ENCODE peak calls at places on chromosomes 7 and 10, in four cellular contexts. K, M, G and J are unnamed samples.

GRCh38 chr7:773622-773915 is 46.5 kb upstream of the PRKAR1B start:
- DNase-seq in K (no peak), M (no peak), G (no peak), J (no peak)

GRCh38 chr10:11798862-11799735 is 24.1 kb upstream of the PROSER2 start:
- DNase-seq in K (peak), M (no peak), G (no peak), J (peak)

GRCh38 chr7:128821724-128822123 is 8.5 kb upstream of the FLNC start:
- DNase-seq in K (no peak), M (no peak), G (no peak), J (no peak)

GRCh38 chr10:123517376-123517775 is 148.8 kb upstream of the GPR26 start:
- DNase-seq in K (no peak), M (no peak), G (no peak), J (no peak)

GRCh38 chr7:83520706-83521105 is 128.2 kb downstream of the SEMA3E start:
- DNase-seq in K (no peak), M (no peak), G (no peak), J (no peak)

GRCh38 chr7:122135275-122135674 is 8.8 kb downstream of the AASS start:
- DNase-seq in K (no peak), M (no peak), G (no peak), J (no peak)

GRCh38 chr10:127338391-127339108 is 142.2 kb upstream of the INSYN2A start:
- DNase-seq in K (no peak), M (no peak), G (no peak), J (no peak)

GRCh38 chr10:50335397-50335796 is 84.1 kb upstream of the ASAH2 start:
- DNase-seq in K (no peak), M (no peak), G (no peak), J (no peak)

GRCh38 chr7:106032295-106032694 is 69.2 kb downstream of the CDHR3 start:
- DNase-seq in K (no peak), M (no peak), G (no peak), J (no peak)

GRCh38 chr10:125003146-125003900 is 61.4 kb downstream of the ZRANB1 start:
- DNase-seq in K (no peak), M (no peak), G (no peak), J (no peak)

GRCh38 chr7:151115836-151116418 is 29.7 kb downstream of the AGAP3 start:
- DNase-seq in K (no peak), M (no peak), G (no peak), J (no peak)